ENCODE peak calls at places on chromosome 20, in five cellular contexts. Q, B, V, Z and J are unnamed samples.

GRCh38 chr20:11849976-11850670 is 67.6 kb upstream of the BTBD3 start:
- DNase-seq in Q (peak; percentile 94), B (no peak), V (peak; percentile 63), Z (no peak), J (peak; percentile 98)

GRCh38 chr20:34516874-34517542 is 786 bp downstream of the DYNLRB1 start:
- DNase-seq in Q (peak; percentile 17), B (no peak), V (peak; percentile 27), Z (no peak), J (peak; percentile 28)

GRCh38 chr20:57594092-57594911 is 25.9 kb downstream of the ZBP1 start:
- DNase-seq in Q (no peak), B (peak; percentile 76), V (peak; percentile 41), Z (peak; percentile 62), J (peak; percentile 38)

GRCh38 chr20:50405235-50405914 is 104.8 kb upstream of the PTPN1 start:
- DNase-seq in Q (no peak), B (no peak), V (no peak), Z (no peak), J (no peak)

GRCh38 chr20:19275630-19276071 is 63.2 kb downstream of the SLC24A3 start:
- DNase-seq in Q (peak; percentile 16), B (no peak), V (peak; percentile 88), Z (no peak), J (peak; percentile 70)

GRCh38 chr20:45629496-45630100 is at the start of gene WFDC10A:
- DNase-seq in Q (peak; percentile 67), B (peak; percentile 45), V (peak; percentile 71), Z (peak; percentile 84), J (peak; percentile 72)

GRCh38 chr20:34621036-34621343 is 55.9 kb downstream of the PIGU start:
- DNase-seq in Q (no peak), B (no peak), V (no peak), Z (no peak), J (no peak)

GRCh38 chr20:43665466-43666176 is 1.3 kb upstream of the MYBL2 start:
- DNase-seq in Q (no peak), B (no peak), V (no peak), Z (no peak), J (no peak)

GRCh38 chr20:8903655-8904605 is 165.0 kb upstream of the PLCB4 start:
- DNase-seq in Q (no peak), B (no peak), V (no peak), Z (no peak), J (peak; percentile 1)

GRCh38 chr20:23119456-23120216 is 33.5 kb upstream of the CD93 start:
- DNase-seq in Q (no peak), B (no peak), V (no peak), Z (no peak), J (no peak)

GRCh38 chr20:61661583-61661982 is 404.1 kb downstream of the TAF4 start:
- DNase-seq in Q (no peak), B (no peak), V (no peak), Z (no peak), J (no peak)

GRCh38 chr20:61662946-61663460 is 402.7 kb downstream of the TAF4 start:
- DNase-seq in Q (no peak), B (no peak), V (no peak), Z (no peak), J (no peak)

GRCh38 chr20:61661025-61661424 is 404.7 kb downstream of the TAF4 start:
- DNase-seq in Q (no peak), B (no peak), V (no peak), Z (no peak), J (no peak)

GRCh38 chr20:61663521-61664425 is 401.9 kb downstream of the TAF4 start:
- DNase-seq in Q (no peak), B (no peak), V (no peak), Z (no peak), J (no peak)

DNA sequence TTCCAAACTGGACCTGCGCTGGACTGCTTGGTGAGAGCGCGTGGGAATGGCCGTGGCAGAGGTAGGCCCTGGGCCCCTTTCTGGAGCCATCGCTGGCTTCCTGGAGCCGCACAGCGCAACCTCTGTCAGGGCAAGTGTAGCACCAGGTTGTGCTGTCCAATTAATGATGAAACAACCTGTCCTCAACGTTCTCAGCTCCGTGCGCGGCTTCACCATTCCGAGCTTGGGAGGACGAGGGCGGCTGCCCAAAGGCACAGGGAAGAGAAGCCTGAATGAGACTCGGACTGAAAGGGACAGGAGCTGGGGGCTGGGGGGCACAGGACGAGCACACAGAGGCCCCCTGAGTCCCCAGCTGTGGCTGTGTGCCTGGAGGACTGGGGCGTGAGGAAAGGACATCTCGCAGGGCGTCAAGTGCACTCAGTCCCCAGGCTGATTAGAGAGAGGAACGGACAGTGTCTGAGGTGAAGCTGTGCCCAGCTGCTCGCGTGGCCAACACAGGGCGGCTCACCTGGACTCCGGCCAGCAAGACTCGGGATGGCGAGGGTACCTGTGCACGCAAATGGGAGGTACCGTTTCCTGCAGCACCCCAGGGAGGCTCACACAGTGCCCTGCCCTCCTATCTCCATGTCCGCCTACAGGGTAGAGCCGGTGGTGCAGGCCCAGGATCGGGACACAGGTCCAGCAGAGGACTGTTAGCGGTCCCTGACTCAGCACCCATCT is 403.3 kb downstream of the TAF4 start:
- DNase-seq in Q (no peak), B (peak; percentile 11), V (no peak), Z (peak; percentile 64), J (no peak)
- TF ChIP-seq CTCF in Q (no peak), B (no peak), V (peak; percentile 18), Z (peak; percentile 64), J (peak; percentile 8)

DNA sequence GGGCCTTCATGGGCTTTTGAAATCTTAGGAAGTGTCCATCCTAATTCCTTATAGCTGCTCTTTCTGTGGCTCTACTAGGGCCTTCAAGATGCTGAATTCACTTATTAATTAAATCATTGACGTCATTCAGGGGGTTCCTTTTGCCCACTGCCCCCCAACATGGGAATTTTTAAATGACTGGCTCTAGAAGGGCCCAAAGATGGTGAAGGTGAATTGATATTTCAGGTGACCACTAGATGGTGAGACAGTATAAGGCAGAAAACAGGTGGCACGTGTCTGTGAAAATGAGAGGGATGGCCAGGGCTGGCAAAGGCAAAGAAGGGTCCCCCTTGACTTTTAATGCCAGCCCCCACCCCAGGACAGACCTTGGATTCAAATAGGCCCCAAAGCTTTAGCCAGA is 11.8 kb downstream of the GNAS start:
- DNase-seq in Q (no peak), B (no peak), V (no peak), Z (no peak), J (peak; percentile 21)
- TF ChIP-seq CTCF in Q (peak; percentile 17), B (peak; percentile 33), V (peak; percentile 14), Z (peak; percentile 37), J (peak; percentile 9)

DNA sequence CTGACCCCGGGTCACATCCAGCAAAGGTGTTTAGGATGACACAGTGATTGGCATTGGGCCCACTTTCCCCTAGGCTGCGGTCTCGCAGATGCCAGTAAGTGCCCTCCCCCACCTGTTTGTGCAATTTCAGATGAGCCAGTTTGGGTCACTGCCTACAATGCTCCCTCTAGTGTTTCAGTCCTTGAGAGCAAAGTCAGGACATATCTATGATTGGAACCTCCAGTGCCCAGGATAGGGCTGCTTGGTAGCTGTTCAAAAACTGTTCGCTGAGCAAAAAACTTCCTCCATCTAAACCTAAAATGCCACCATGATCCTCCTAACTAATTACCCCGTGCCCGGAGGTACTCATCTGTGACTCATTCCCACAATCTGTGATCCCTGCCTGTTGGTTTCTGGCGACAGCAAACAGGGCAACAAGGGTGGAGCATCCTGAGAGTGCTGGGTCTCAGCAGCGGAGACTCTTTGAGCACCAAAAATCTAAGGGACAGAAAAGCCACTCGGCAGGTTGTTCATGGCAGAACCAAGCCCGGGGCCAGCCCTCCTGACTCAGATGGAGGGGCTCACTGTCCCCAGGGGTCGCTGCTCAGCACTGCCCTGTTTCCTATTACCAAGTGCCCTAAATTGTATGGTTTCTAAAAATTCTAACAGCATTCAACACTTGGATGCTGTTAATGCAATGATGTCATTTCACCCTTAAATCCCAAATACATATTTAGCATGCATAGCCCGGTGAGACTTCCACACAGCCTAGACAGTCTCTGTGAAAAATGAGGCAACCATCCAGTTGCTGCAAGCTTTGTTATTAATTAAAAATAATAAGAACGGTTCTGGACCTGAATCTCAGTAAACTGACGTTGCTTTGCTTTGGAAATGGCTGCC is 5.0 kb downstream of the VSX1 start:
- DNase-seq in Q (peak; percentile 65), B (no peak), V (no peak), Z (peak; percentile 36), J (peak; percentile 86)
- TF ChIP-seq CTCF in Q (peak; percentile 47), B (peak; percentile 24), V (peak; percentile 47), Z (peak; percentile 32), J (peak; percentile 34)

DNA sequence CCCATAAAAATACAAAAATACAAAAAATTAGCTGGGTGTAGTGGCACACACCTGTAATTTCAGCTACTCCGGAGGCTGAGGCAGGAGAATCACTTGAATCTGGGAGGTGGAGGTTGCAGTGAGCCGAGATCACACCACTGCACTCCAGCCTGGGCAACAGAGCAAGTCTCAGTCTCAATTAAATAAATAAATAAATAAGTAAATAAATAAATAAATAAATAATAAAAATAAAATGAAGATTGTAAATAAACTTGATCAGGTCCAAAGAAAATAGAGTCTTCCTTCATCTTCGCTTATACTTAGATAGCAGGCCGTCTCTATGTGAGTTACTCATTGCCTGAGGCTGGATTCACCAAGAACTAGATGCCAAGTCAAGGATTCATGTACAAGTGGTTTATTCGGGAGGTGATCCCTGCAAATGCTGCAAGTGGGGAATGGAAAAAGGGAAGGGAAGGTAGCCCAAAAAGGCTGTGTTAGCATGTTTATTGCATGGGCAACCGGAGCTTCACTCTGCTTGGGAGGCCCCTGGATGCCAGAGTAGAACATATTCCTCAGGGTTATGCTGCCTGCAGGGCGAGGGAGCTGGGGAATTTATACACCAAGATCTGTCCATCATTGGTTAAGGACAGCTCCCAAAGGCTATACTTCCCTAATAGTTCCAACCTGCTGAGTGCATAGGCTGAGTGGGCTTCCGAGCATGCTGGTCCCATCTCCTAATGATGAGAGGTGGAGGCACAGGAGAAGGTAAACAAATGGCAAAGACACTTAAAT is 16.3 kb downstream of the PRND start:
- DNase-seq in Q (no peak), B (no peak), V (no peak), Z (no peak), J (no peak)
- TF ChIP-seq CTCF in Q (no peak), B (no peak), V (no peak), Z (no peak), J (no peak)

GRCh38 chr20:54209216-54209813 is 1.4 kb downstream of the PFDN4 start:
- DNase-seq in Q (no peak), B (no peak), V (no peak), Z (no peak), J (no peak)
- TF ChIP-seq CTCF in Q (no peak), B (no peak), V (no peak), Z (no peak), J (no peak)

DNA sequence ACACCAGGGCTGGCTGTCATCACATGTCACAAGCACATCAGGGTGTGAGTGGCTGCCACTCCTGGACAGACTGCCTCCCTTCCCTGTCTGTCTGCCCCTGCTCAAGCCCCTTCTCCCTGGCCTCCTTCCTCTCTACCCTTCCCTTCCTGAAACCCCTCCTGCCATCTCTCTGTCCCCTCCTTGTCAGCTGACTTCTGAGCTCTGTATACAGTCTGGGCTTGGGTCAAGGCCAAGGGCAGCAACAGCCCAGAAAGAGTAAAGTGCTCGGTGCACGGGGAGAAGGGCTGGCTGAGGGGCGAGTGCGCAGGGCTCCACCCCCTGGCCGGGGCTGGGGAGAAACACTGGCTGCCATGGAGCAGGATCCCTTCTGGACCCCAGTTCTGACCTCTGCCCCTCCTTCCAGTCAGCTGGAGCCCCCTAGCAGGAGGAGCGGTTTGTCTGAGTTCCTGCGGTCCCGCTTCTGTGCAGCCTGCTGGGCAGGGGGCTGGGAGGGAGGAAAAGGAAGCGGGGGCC is 2.0 kb downstream of the LKAAEAR1 start:
- DNase-seq in Q (no peak), B (no peak), V (no peak), Z (peak; percentile 48), J (no peak)
- TF ChIP-seq CTCF in Q (no peak), B (no peak), V (peak; percentile 1), Z (peak; percentile 10), J (no peak)